ENCODE peak calls at places on chromosomes 1 and 21, in four cellular contexts. H, P, U and A are unnamed samples.

GRCh38 chr1:167473761-167474160 is 44.6 kb downstream of the CD247 start:
- DNase-seq in U (no peak), P (no peak), H (no peak), A (no peak)

GRCh38 chr1:42750041-42750440 is 10.0 kb upstream of the CLDN19 start:
- DNase-seq in U (no peak), P (no peak), H (no peak), A (no peak)

GRCh38 chr1:172993640-172994039 is 57.1 kb downstream of the TNFSF18 start:
- DNase-seq in U (no peak), H (no peak), P (no peak), A (no peak)

GRCh38 chr1:24117722-24118409 is 5.9 kb upstream of the MYOM3 start:
- DNase-seq in U (no peak), P (no peak), H (peak; percentile 44), A (no peak)

GRCh38 chr21:14243877-14244276 is 27.9 kb downstream of the RBM11 start:
- DNase-seq in H (no peak), U (no peak), P (no peak), A (no peak)

GRCh38 chr1:193634470-193634869 is 448.1 kb upstream of the B3GALT2 start:
- DNase-seq in U (no peak), H (no peak), P (no peak), A (no peak)

GRCh38 chr21:43369596-43370090 is 57.3 kb downstream of the SIK1 start:
- DNase-seq in U (no peak), P (no peak), H (no peak), A (no peak)

GRCh38 chr1:181769846-181770245 is 286.5 kb downstream of the CACNA1E start:
- DNase-seq in U (no peak), H (no peak), P (no peak), A (no peak)

GRCh38 chr1:84582802-84583587 is 8.8 kb upstream of the CTBS start:
- DNase-seq in H (peak; percentile 8), U (peak; percentile 85), P (no peak), A (no peak)

GRCh38 chr1:15501208-15502032 is 22.6 kb downstream of the CASP9 start:
- DNase-seq in H (peak; percentile 76), U (peak; percentile 83), P (no peak), A (peak; percentile 52)

GRCh38 chr1:66276229-66276628 is 257.7 kb upstream of the SGIP1 start:
- DNase-seq in P (no peak), U (no peak), H (no peak), A (no peak)

GRCh38 chr1:18879791-18880309 is 20.4 kb upstream of the TAS1R2 start:
- DNase-seq in U (no peak), H (no peak), P (no peak), A (no peak)

GRCh38 chr1:164712131-164713031 is 153.4 kb downstream of the PBX1 start:
- DNase-seq in H (peak; percentile 68), U (no peak), P (no peak), A (no peak)

GRCh38 chr1:180282401-180282800 is 52.3 kb downstream of the LHX4 start:
- DNase-seq in U (no peak), H (no peak), P (no peak), A (no peak)
- H3K27ac ChIP-seq in U (no peak overlapping the region), H (no peak overlapping the region), P (no peak overlapping the region), A (no peak overlapping the region)

GRCh38 chr1:50329332-50329932 is 93.8 kb downstream of the DMRTA2 start:
- DNase-seq in H (peak; percentile 21), U (no peak), P (no peak), A (no peak)
- TF ChIP-seq CTCF in H (no peak), U (no peak), P (no peak), A (no peak)

GRCh38 chr1:156060937-156061636 is at the start of gene RAB25:
- DNase-seq in U (peak; percentile 64), P (no peak), H (peak; percentile 93), A (no peak)
- H3K4me3 ChIP-seq in U (peak within 1 kb of the TSS; percentile 35), P (no peak within 1 kb of the TSS), H (peak within 1 kb of the TSS; percentile 22), A (no peak within 1 kb of the TSS)

DNA sequence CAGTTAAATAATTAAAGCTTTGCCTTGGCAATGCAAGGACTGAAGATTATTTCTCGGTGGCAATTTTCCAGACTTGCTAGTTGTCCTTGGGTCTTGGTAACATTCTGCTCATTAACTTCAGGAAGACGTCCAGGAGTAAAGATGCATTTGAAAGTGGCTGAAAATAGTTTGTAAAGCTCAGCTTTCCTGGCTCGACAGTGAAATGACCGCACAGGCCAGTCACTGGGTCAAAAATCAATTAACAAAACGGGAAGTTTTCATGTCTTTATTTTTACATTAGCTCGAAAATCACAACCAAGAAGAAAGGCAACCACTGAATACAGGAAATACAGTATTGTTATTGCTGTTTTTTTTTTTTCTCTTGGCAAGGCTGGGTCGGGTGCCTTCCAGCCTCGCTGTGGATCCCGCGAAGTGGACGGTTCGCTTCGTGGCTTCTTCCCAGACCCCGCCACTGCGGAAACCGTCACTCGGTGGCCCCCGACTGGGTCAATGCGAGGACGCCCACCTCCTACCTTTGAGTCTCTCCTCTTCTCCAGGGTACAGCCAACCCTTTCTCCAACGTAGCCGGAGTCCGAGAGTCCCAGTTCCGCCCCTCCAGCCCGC is 479 bp upstream of the SNX7 start:
- DNase-seq in U (no peak), H (no peak), P (no peak), A (no peak)
- H3K27ac ChIP-seq in U (no peak overlapping the region), H (peak overlapping the region; percentile 79), P (peak overlapping the region; percentile 91), A (peak overlapping the region; percentile 90)

GRCh38 chr1:12621346-12622320 is 3.6 kb upstream of the DHRS3 start:
- DNase-seq in H (peak; percentile 48), U (no peak), P (no peak), A (no peak)

GRCh38 chr1:12618661-12619395 is 818 bp upstream of the DHRS3 start:
- DNase-seq in H (peak; percentile 81), P (peak; percentile 90), U (peak; percentile 79), A (peak; percentile 70)

GRCh38 chr1:12620931-12621330 is 2.9 kb upstream of the DHRS3 start:
- DNase-seq in H (no peak), P (no peak), U (no peak), A (no peak)

GRCh38 chr1:12619396-12620141 is 1.6 kb upstream of the DHRS3 start:
- DNase-seq in H (peak; percentile 90), U (peak; percentile 93), P (peak; percentile 95), A (peak; percentile 88)

GRCh38 chr1:12620142-12620865 is 2.3 kb upstream of the DHRS3 start:
- DNase-seq in P (no peak), H (no peak), U (no peak), A (no peak)
- TF ChIP-seq CTCF in P (peak; percentile 30), H (no peak), U (no peak), A (no peak)